ENCODE peak calls at places on chromosomes 4 and X, in nine cellular contexts. Y is WERI-Rb-1, A is dorsolateral prefrontal cortex, L is hepatocyte, S is astrocyte, U is upper lobe of left lung, T is colonic mucosa, X is pancreas, I is cardiac muscle cell. M is an unnamed sample. For H3K27me3, the result is how much of the 10 kb centered on the place peaks cover.

GRCh38 chrX:15737188-15737956 is 698 bp upstream of the CA5B start:
- DNase-seq in U (no peak), L (peak), X (no peak), I (no peak), Y (no peak), T (no peak), A (no peak), S (no peak), M (no peak)

GRCh38 chr4:79353075-79353474 is 27.2 kb upstream of the NAA11 start:
- DNase-seq in Y (no peak), T (no peak), X (no peak), U (no peak), S (no peak), L (no peak), I (no peak), A (no peak), M (no peak)

GRCh38 chr4:52837716-52838558 is 24.2 kb upstream of the RASL11B start:
- DNase-seq in I (peak), S (peak), Y (no peak), A (no peak), L (peak), X (no peak), T (no peak), U (no peak), M (peak)

GRCh38 chr4:74794341-74794801 is at the start of gene BTC:
- DNase-seq in Y (peak), L (peak), S (no peak), T (peak), A (peak), U (peak), X (peak), I (peak), M (no peak)

GRCh38 chr4:116387942-116388474 is 697.4 kb downstream of the TRAM1L1 start:
- DNase-seq in S (peak), L (no peak), X (no peak), U (no peak), T (no peak), I (no peak), Y (no peak), A (no peak), M (no peak)

GRCh38 chrX:11967986-11968385 is 170.3 kb upstream of the FRMPD4 start:
- DNase-seq in L (no peak), Y (no peak), S (peak), X (no peak), I (peak), A (no peak), U (no peak), T (no peak), M (no peak)

GRCh38 chr4:159506801-159507517 is 404.1 kb downstream of the RAPGEF2 start:
- DNase-seq in T (no peak), U (no peak), X (no peak), I (no peak), A (no peak), Y (no peak), L (no peak), S (no peak), M (no peak)

GRCh38 chrX:104668550-104668949 is 102.6 kb downstream of the IL1RAPL2 start:
- DNase-seq in S (peak), L (peak), X (no peak), Y (no peak), I (peak), A (no peak), U (no peak), T (no peak), M (no peak)

GRCh38 chr4:5926601-5927000 is 33.7 kb upstream of the CRMP1 start:
- DNase-seq in L (no peak), S (no peak), U (no peak), T (no peak), I (no peak), X (no peak), Y (no peak), A (no peak), M (no peak)

GRCh38 chr4:72463724-72464123 is 105.3 kb downstream of the ADAMTS3 start:
- DNase-seq in A (no peak), L (no peak), Y (no peak), X (no peak), U (no peak), T (no peak), S (no peak), I (no peak), M (no peak)

GRCh38 chr4:107740950-107741701 is 21.1 kb upstream of the PAPSS1 start:
- DNase-seq in X (no peak), T (no peak), I (peak), L (peak), U (no peak), S (peak), Y (no peak), A (no peak), M (no peak)

GRCh38 chr4:152243890-152244595 is 291.8 kb downstream of the FBXW7 start:
- DNase-seq in S (peak), X (no peak), T (peak), U (peak), A (no peak), L (no peak), Y (no peak), I (peak), M (no peak)

GRCh38 chrX:104351173-104351769 is 96.5 kb upstream of the ESX1 start:
- DNase-seq in I (peak), A (no peak), U (no peak), Y (no peak), L (no peak), S (peak), T (no peak), X (no peak), M (peak)

GRCh38 chr4:6727943-6728250 is 11.9 kb downstream of the BLOC1S4 start:
- DNase-seq in Y (no peak), X (no peak), A (no peak), U (no peak), I (no peak), T (no peak), S (peak), L (no peak), M (no peak)

GRCh38 chr4:153976954-153977353 is 188.1 kb upstream of the SFRP2 start:
- DNase-seq in X (no peak), A (no peak), L (no peak), Y (no peak), I (no peak), U (no peak), S (no peak), T (no peak), M (no peak)

GRCh38 chr4:76641351-76641750 is 206.3 kb downstream of the SHROOM3 start:
- DNase-seq in Y (no peak), U (no peak), S (no peak), T (peak), I (no peak), X (no peak), A (no peak), L (no peak), M (no peak)

DNA sequence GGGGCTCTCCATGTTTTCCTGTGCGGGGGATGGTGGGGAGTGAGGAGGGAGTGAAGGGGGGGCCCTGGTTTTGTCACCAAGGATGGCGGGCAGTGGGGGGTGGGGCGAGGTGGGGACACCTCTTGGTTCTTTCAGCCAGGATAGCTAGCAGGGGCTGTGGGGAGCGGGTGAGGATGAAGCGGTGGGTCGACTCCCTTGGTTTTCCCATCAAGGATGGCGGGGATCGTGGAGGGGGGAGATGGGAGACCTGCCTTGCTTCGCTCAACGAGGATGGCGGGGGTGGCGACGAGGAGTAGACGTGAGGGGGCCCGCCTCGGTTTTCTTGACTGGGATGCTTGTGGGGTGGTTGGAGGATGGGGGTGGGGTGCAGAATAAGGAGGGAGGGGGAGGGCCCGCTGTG is 633 bp downstream of the FHL1 start:
- DNase-seq in L (no peak), T (no peak), S (no peak), A (no peak), U (no peak), I (no peak), X (no peak), Y (no peak), M (no peak)
- H3K4me3 ChIP-seq in L (no peak), T (peak), S (peak), A (no peak), U (peak), I (peak), X (no peak), Y (peak), M (peak)

DNA sequence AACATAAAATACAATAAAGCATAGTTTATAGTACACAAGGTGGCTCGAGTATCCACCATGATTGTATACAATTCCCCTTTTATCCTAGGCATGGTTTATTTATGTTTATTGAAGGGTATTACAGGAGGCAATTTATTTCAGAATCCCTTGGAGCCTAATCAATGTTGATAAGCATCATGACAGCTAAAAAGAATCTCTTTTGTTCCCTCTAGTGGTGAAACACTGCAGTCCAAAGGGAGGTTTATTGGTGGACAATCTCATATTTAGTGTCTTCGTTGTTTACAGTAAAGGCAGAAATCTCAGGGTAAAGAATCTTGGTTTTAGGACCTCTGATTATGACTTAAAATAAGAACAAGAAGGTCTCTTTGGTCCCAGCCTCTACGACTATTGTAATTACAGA is 1712.5 kb downstream of the C4orf33 start:
- DNase-seq in I (peak), T (no peak), L (no peak), U (no peak), A (no peak), Y (no peak), X (no peak), S (no peak), M (no peak)
- TF ChIP-seq CTCF in I (peak), T (no peak), L (peak), U (no peak), A (peak), Y (peak), X (peak), S (peak), M (peak)

GRCh38 chrX:73267206-73267605 is 52.6 kb upstream of the NAP1L2 start:
- DNase-seq in I (no peak), T (no peak), S (no peak), A (no peak), Y (no peak), U (no peak), X (no peak), L (no peak), M (no peak)

GRCh38 chrX:73268463-73268862 is 53.8 kb upstream of the NAP1L2 start:
- DNase-seq in Y (no peak), L (no peak), X (no peak), S (no peak), U (no peak), T (no peak), I (no peak), A (no peak), M (no peak)

GRCh38 chrX:73267979-73268378 is 53.3 kb upstream of the NAP1L2 start:
- DNase-seq in Y (no peak), I (no peak), T (no peak), S (no peak), L (no peak), X (no peak), U (no peak), A (no peak), M (no peak)

GRCh38 chrX:73262991-73263390 is 48.3 kb upstream of the NAP1L2 start:
- DNase-seq in A (no peak), Y (no peak), X (no peak), L (no peak), I (no peak), T (no peak), S (no peak), U (no peak), M (no peak)

GRCh38 chrX:73266766-73267165 is 52.1 kb upstream of the NAP1L2 start:
- DNase-seq in A (no peak), Y (no peak), S (no peak), X (no peak), I (no peak), T (no peak), L (no peak), U (no peak), M (no peak)
- H3K27me3 ChIP-seq in A (half or more), Y (under half), S (under half), X (under half), I (under half), T (under half), L (under half), U (under half), M (under half)

DNA sequence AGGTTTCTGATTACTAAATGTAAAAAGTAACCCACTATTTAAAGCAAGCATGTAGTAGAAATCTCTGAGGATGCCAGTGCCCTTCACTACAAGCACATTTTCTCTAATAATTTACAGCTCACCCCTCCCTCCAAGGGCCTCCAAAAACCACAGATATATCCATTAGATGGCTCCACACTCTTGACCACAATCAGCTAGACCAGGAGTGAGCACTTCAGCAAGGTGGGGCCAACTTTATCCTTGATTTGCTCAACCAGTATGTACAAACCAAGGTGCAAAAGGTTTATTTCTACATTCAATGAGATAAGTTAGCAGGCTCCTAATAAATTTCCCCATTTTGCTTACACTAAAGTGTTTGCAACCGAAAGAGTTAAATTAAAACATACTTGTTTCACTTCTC is 35.8 kb downstream of the RFC1 start:
- DNase-seq in Y (no peak), S (no peak), T (no peak), X (no peak), I (no peak), A (no peak), L (no peak), U (peak), M (no peak)
- H3K4me3 ChIP-seq in Y (no peak), S (no peak), T (no peak), X (no peak), I (no peak), A (no peak), L (no peak), U (no peak), M (no peak)

M was measured in kidney epithelial cell.